ENCODE peak calls at places on chromosome 14, in four cellular contexts. One of them, this sample, is unnamed.

GRCh38 chr14:73492661-73493060 is 1.9 kb downstream of the RIOX1 start:
- DNase-seq in fibroblast of mammary gland: no peak
- DNase-seq in thoracic aorta: no peak
- DNase-seq in AG09309: no peak
- DNase-seq in this sample: no peak

GRCh38 chr14:94485944-94486841 is 10.2 kb upstream of the SERPINA9 start:
- DNase-seq in fibroblast of mammary gland: peak
- DNase-seq in thoracic aorta: no peak
- DNase-seq in AG09309: no peak
- DNase-seq in this sample: peak

GRCh38 chr14:58501214-58501816 is 73.8 kb downstream of the KIAA0586 start:
- DNase-seq in AG09309: peak
- DNase-seq in thoracic aorta: no peak
- DNase-seq in fibroblast of mammary gland: peak
- DNase-seq in this sample: peak

GRCh38 chr14:65846469-65846868 is 433.9 kb downstream of the FUT8 start:
- DNase-seq in thoracic aorta: no peak
- DNase-seq in AG09309: no peak
- DNase-seq in fibroblast of mammary gland: no peak
- DNase-seq in this sample: no peak

GRCh38 chr14:54252072-54252730 is 144.6 kb upstream of the CDKN3 start:
- DNase-seq in fibroblast of mammary gland: peak
- DNase-seq in AG09309: peak
- DNase-seq in thoracic aorta: no peak
- DNase-seq in this sample: peak

GRCh38 chr14:73755434-73756014 is 41.3 kb upstream of the PNMA1 start:
- DNase-seq in AG09309: no peak
- DNase-seq in thoracic aorta: no peak
- DNase-seq in fibroblast of mammary gland: no peak
- DNase-seq in this sample: peak

GRCh38 chr14:75515631-75515999 is 6.7 kb upstream of the BATF start:
- DNase-seq in fibroblast of mammary gland: peak
- DNase-seq in thoracic aorta: no peak
- DNase-seq in AG09309: no peak
- DNase-seq in this sample: no peak

GRCh38 chr14:36784541-36784940 is 122.9 kb downstream of the PAX9 start:
- DNase-seq in fibroblast of mammary gland: no peak
- DNase-seq in thoracic aorta: no peak
- DNase-seq in AG09309: no peak
- DNase-seq in this sample: no peak

GRCh38 chr14:49766839-49767238 is 1.1 kb upstream of the KLHDC2 start:
- DNase-seq in AG09309: no peak
- DNase-seq in fibroblast of mammary gland: no peak
- DNase-seq in thoracic aorta: no peak
- DNase-seq in this sample: peak

GRCh38 chr14:100056964-100057817 is 8.0 kb upstream of the EVL start:
- DNase-seq in fibroblast of mammary gland: peak
- DNase-seq in thoracic aorta: no peak
- DNase-seq in AG09309: no peak
- DNase-seq in this sample: peak

GRCh38 chr14:53180272-53181221 is 27.4 kb upstream of the DDHD1 start:
- DNase-seq in fibroblast of mammary gland: peak
- DNase-seq in AG09309: peak
- DNase-seq in thoracic aorta: no peak
- DNase-seq in this sample: peak

GRCh38 chr14:64550539-64551333 is 975 bp downstream of the PPP1R36 start:
- DNase-seq in AG09309: no peak
- DNase-seq in fibroblast of mammary gland: no peak
- DNase-seq in thoracic aorta: no peak
- DNase-seq in this sample: no peak

GRCh38 chr14:28116716-28117115 is 649.9 kb upstream of the FOXG1 start:
- DNase-seq in thoracic aorta: no peak
- DNase-seq in fibroblast of mammary gland: no peak
- DNase-seq in AG09309: no peak
- DNase-seq in this sample: no peak

GRCh38 chr14:103526247-103526913 is 2.6 kb upstream of the TRMT61A start:
- DNase-seq in thoracic aorta: no peak
- DNase-seq in fibroblast of mammary gland: no peak
- DNase-seq in AG09309: no peak
- DNase-seq in this sample: no peak

GRCh38 chr14:54435500-54435981 is 5.6 kb downstream of the CNIH1 start:
- DNase-seq in fibroblast of mammary gland: peak
- DNase-seq in thoracic aorta: no peak
- DNase-seq in AG09309: peak
- DNase-seq in this sample: peak

GRCh38 chr14:31622060-31622459 is 60.9 kb downstream of the NUBPL start:
- DNase-seq in thoracic aorta: no peak
- DNase-seq in AG09309: no peak
- DNase-seq in fibroblast of mammary gland: no peak
- DNase-seq in this sample: no peak

GRCh38 chr14:100546051-100546443 is 41.2 kb downstream of the BEGAIN start:
- DNase-seq in AG09309: no peak
- DNase-seq in thoracic aorta: no peak
- DNase-seq in fibroblast of mammary gland: no peak
- DNase-seq in this sample: no peak

GRCh38 chr14:35402323-35403084 is 2.0 kb downstream of the NFKBIA start:
- DNase-seq in AG09309: no peak
- DNase-seq in thoracic aorta: no peak
- DNase-seq in fibroblast of mammary gland: no peak
- DNase-seq in this sample: peak

GRCh38 chr14:94368956-94369355 is 19.4 kb downstream of the SERPINA1 start:
- DNase-seq in AG09309: no peak
- DNase-seq in thoracic aorta: no peak
- DNase-seq in fibroblast of mammary gland: no peak
- DNase-seq in this sample: no peak

GRCh38 chr14:79161576-79161975 is 991.4 kb downstream of the NRXN3 start:
- DNase-seq in AG09309: peak
- DNase-seq in thoracic aorta: no peak
- DNase-seq in fibroblast of mammary gland: peak
- DNase-seq in this sample: peak

GRCh38 chr14:101947577-101947903 is 16.8 kb upstream of the DYNC1H1 start:
- DNase-seq in AG09309: no peak
- DNase-seq in thoracic aorta: no peak
- DNase-seq in fibroblast of mammary gland: no peak
- DNase-seq in this sample: no peak

GRCh38 chr14:76872796-76873432 is 46.7 kb downstream of the LRRC74A start:
- DNase-seq in fibroblast of mammary gland: peak
- DNase-seq in thoracic aorta: no peak
- DNase-seq in AG09309: no peak
- DNase-seq in this sample: peak

GRCh38 chr14:67359319-67359774 is 257 bp downstream of the ATP6V1D start:
- DNase-seq in AG09309: no peak
- DNase-seq in thoracic aorta: no peak
- DNase-seq in fibroblast of mammary gland: peak
- DNase-seq in this sample: peak

GRCh38 chr14:57189070-57189469 is 79.6 kb downstream of the EXOC5 start:
- DNase-seq in fibroblast of mammary gland: peak
- DNase-seq in thoracic aorta: no peak
- DNase-seq in AG09309: no peak
- DNase-seq in this sample: peak

GRCh38 chr14:64202731-64203130 is 91.4 kb downstream of the ESR2 start:
- DNase-seq in fibroblast of mammary gland: no peak
- DNase-seq in thoracic aorta: no peak
- DNase-seq in AG09309: no peak
- DNase-seq in this sample: no peak

GRCh38 chr14:62532186-62532585 is 513.1 kb downstream of the KCNH5 start:
- DNase-seq in AG09309: no peak
- DNase-seq in thoracic aorta: no peak
- DNase-seq in fibroblast of mammary gland: no peak
- DNase-seq in this sample: no peak

GRCh38 chr14:106556665-106557289 is 1030.4 kb downstream of the TMEM121 start:
- DNase-seq in AG09309: no peak
- DNase-seq in thoracic aorta: no peak
- DNase-seq in fibroblast of mammary gland: no peak
- DNase-seq in this sample: no peak

GRCh38 chr14:94644102-94644535 is 31.9 kb downstream of the SERPINA3 start:
- DNase-seq in AG09309: no peak
- DNase-seq in thoracic aorta: no peak
- DNase-seq in fibroblast of mammary gland: no peak
- DNase-seq in this sample: no peak

GRCh38 chr14:69363055-69363454 is 35.0 kb downstream of the ERH start:
- DNase-seq in fibroblast of mammary gland: peak
- DNase-seq in AG09309: no peak
- DNase-seq in thoracic aorta: no peak
- DNase-seq in this sample: peak

GRCh38 chr14:70702154-70702553 is 60.4 kb downstream of the TTC9 start:
- DNase-seq in fibroblast of mammary gland: no peak
- DNase-seq in AG09309: no peak
- DNase-seq in thoracic aorta: no peak
- DNase-seq in this sample: no peak

GRCh38 chr14:52703225-52703624 is 3.8 kb upstream of the PSMC6 start:
- DNase-seq in fibroblast of mammary gland: peak
- DNase-seq in thoracic aorta: no peak
- DNase-seq in AG09309: peak
- DNase-seq in this sample: peak

GRCh38 chr14:64645220-64645891 is 58.9 kb upstream of the PLEKHG3 start:
- DNase-seq in thoracic aorta: no peak
- DNase-seq in fibroblast of mammary gland: peak
- DNase-seq in AG09309: peak
- DNase-seq in this sample: peak

GRCh38 chr14:48398675-48399282 is 723.4 kb upstream of the MDGA2 start:
- DNase-seq in AG09309: no peak
- DNase-seq in thoracic aorta: no peak
- DNase-seq in fibroblast of mammary gland: peak
- DNase-seq in this sample: peak

GRCh38 chr14:55512421-55512820 is 67.6 kb upstream of the KTN1 start:
- DNase-seq in thoracic aorta: no peak
- DNase-seq in AG09309: peak
- DNase-seq in fibroblast of mammary gland: peak
- DNase-seq in this sample: no peak

GRCh38 chr14:101723061-101723595 is 38.4 kb upstream of the PPP2R5C start:
- DNase-seq in AG09309: no peak
- DNase-seq in thoracic aorta: no peak
- DNase-seq in fibroblast of mammary gland: no peak
- DNase-seq in this sample: no peak

GRCh38 chr14:37376944-37377609 is 179.3 kb downstream of the MIPOL1 start:
- DNase-seq in thoracic aorta: no peak
- DNase-seq in AG09309: no peak
- DNase-seq in fibroblast of mammary gland: no peak
- DNase-seq in this sample: no peak

GRCh38 chr14:85241022-85241880 is 288.7 kb upstream of the FLRT2 start:
- DNase-seq in fibroblast of mammary gland: no peak
- DNase-seq in AG09309: no peak
- DNase-seq in thoracic aorta: no peak
- DNase-seq in this sample: peak

GRCh38 chr14:100827751-100828447 is 2.0 kb downstream of the MEG3 start:
- DNase-seq in fibroblast of mammary gland: peak
- DNase-seq in AG09309: peak
- DNase-seq in thoracic aorta: no peak
- DNase-seq in this sample: peak

DNA sequence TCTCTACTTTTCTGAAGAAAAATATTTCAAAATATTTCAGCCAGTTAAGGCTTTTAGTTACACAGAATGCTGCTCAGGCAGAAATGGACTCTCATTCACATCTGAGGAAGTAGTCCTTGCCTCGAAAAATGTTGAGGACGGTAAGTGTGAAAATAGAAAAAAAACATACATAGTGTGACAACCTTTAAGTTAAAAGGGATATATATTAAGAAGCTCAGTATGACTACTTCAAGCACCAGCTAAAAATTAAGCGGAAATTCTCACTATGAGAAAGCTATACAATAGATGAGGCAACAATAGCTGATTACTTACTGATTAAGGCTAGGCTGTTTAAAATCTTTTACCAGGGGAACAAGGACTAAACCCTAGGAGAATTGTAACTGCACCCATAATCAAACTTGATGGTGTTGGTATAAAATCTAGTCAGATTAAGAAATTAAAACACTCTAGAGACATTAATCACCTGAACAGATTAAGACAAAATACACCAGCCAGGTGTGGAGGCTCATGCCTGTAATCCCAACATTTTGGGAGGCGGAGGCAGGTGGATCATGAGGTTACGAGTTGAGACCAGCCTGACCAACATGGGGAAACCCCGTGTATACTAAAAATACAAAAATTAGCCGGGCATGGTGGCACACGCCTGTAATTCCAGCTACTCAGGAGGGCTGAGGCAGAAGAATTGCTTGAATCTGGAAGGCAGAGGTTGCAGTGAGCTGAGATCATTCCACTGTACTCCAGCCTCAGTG is 53.9 kb downstream of the HNRNPC start:
- DNase-seq in AG09309: no peak
- DNase-seq in fibroblast of mammary gland: no peak
- DNase-seq in thoracic aorta: no peak
- DNase-seq in this sample: no peak
- TF ChIP-seq CTCF in AG09309: no peak
- TF ChIP-seq CTCF in fibroblast of mammary gland: no peak
- TF ChIP-seq CTCF in thoracic aorta: no peak
- TF ChIP-seq CTCF in this sample: no peak

GRCh38 chr14:23351681-23352505 is 794 bp downstream of the SLC22A17 start:
- DNase-seq in AG09309: no peak
- DNase-seq in thoracic aorta: no peak
- DNase-seq in fibroblast of mammary gland: no peak
- DNase-seq in this sample: peak
- TF ChIP-seq CTCF in AG09309: no peak
- TF ChIP-seq CTCF in thoracic aorta: no peak
- TF ChIP-seq CTCF in fibroblast of mammary gland: no peak
- TF ChIP-seq CTCF in this sample: no peak

DNA sequence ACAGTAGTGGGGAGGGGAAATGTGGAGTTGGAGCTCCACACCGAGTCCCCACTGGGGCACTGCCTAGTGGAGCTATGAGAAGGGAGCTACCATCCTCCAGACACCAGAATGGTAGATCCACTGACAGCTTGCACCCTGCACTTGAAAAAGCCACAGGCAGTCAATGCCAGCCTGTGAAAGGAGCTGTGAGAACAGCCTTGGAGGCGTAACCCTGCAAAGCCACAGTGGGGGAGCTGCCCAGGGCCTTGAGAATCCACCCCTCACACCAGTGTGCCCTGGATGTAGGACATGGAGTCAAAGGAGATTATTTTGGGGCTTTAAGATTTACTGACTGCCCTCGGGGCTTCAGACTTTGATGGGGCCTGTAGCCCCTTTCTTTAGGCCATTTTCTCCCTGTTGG is 12.5 kb downstream of the CTSG start:
- DNase-seq in fibroblast of mammary gland: no peak
- DNase-seq in thoracic aorta: no peak
- DNase-seq in AG09309: no peak
- DNase-seq in this sample: no peak
- TF ChIP-seq CTCF in fibroblast of mammary gland: no peak
- TF ChIP-seq CTCF in thoracic aorta: no peak
- TF ChIP-seq CTCF in AG09309: no peak
- TF ChIP-seq CTCF in this sample: no peak

DNA sequence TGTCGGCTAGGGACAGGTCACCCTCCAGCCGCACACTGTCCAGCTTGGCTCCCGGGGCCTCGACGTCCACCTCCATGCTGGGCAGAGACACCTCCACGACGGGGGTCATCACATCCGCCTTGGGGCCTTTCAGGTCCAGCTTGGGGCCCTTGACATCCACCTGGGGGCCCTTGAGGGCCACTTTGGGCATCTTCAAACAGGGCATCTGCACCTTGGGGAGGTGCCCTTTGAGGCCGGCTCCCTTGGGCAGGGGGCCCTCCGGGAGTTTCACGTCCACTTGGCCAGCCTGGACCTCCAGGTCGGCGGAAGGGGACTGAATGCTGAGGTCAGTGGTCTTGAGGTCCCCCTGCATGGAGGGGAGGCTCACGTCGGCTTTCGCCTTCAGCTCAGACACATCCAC is 17.9 kb downstream of the PLD4 start:
- DNase-seq in AG09309: no peak
- DNase-seq in thoracic aorta: no peak
- DNase-seq in fibroblast of mammary gland: no peak
- DNase-seq in this sample: no peak
- TF ChIP-seq CTCF in AG09309: no peak
- TF ChIP-seq CTCF in thoracic aorta: no peak
- TF ChIP-seq CTCF in fibroblast of mammary gland: no peak
- TF ChIP-seq CTCF in this sample: no peak

This sample was measured in fibroblast of villous mesenchyme.